ENCODE peak calls at places on chromosomes 6 and 20, in five cellular contexts. H, U, M, R and X are unnamed samples.

GRCh38 chr6:100393493-100393892 is 71.2 kb downstream of the SIM1 start:
- DNase-seq in H (no peak), M (no peak), U (no peak), R (no peak), X (no peak)

GRCh38 chr6:51536728-51537127 is 550.7 kb downstream of the PKHD1 start:
- DNase-seq in H (no peak), M (no peak), U (no peak), R (no peak), X (no peak)

GRCh38 chr6:10511477-10511876 is 9.7 kb upstream of the GCNT2 start:
- DNase-seq in U (no peak), M (no peak), H (no peak), R (no peak), X (no peak)

GRCh38 chr20:50691585-50692552 is 527 bp upstream of the RIPOR3 start:
- DNase-seq in R (no peak), H (no peak), U (no peak), M (no peak), X (no peak)

GRCh38 chr20:57220187-57221165 is 46.0 kb downstream of the BMP7 start:
- DNase-seq in U (no peak), R (no peak), H (no peak), M (no peak), X (no peak)

GRCh38 chr20:3072530-3073250 is 1.3 kb downstream of the OXT start:
- DNase-seq in H (no peak), U (no peak), R (no peak), M (no peak), X (no peak)

GRCh38 chr20:53387983-53388675 is 205.5 kb downstream of the ZNF217 start:
- DNase-seq in R (no peak), U (no peak), M (no peak), H (no peak), X (no peak)

GRCh38 chr6:116572162-116572561 is 858 bp downstream of the RWDD1 start:
- DNase-seq in R (no peak), M (no peak), U (peak), H (no peak), X (no peak)

GRCh38 chr6:3013486-3013885 is 13.8 kb downstream of the NQO2 start:
- DNase-seq in R (no peak), H (no peak), U (peak), M (no peak), X (no peak)

GRCh38 chr6:33490198-33490597 is 35.8 kb downstream of the ZBTB9 start:
- DNase-seq in H (no peak), R (no peak), M (no peak), U (no peak), X (no peak)

GRCh38 chr20:25274481-25274880 is 26.6 kb downstream of the PYGB start:
- DNase-seq in H (no peak), R (no peak), U (no peak), M (peak), X (no peak)

GRCh38 chr6:162814417-162814988 is 86.7 kb downstream of the PACRG start:
- DNase-seq in M (no peak), U (no peak), R (no peak), H (no peak), X (no peak)

GRCh38 chr20:37071481-37071911 is 24.3 kb downstream of the RBL1 start:
- DNase-seq in R (no peak), U (no peak), M (no peak), H (no peak), X (peak)

GRCh38 chr6:137801352-137802088 is 65.5 kb upstream of the TNFAIP3 start:
- DNase-seq in U (no peak), M (no peak), R (no peak), H (no peak), X (no peak)

GRCh38 chr6:42404494-42404893 is 47.2 kb downstream of the TRERF1 start:
- DNase-seq in R (no peak), H (no peak), M (no peak), U (peak), X (no peak)

GRCh38 chr6:152173957-152174356 is 366.5 kb downstream of the ESR1 start:
- DNase-seq in M (no peak), H (no peak), R (no peak), U (no peak), X (no peak)

GRCh38 chr20:62501801-62502495 is 26.2 kb upstream of the GATA5 start:
- DNase-seq in R (no peak), H (no peak), M (no peak), U (no peak), X (peak)

GRCh38 chr6:150342126-150342525 is 26.7 kb upstream of the IYD start:
- DNase-seq in U (no peak), M (peak), R (no peak), H (no peak), X (no peak)

GRCh38 chr6:83879746-83880145 is 20.3 kb downstream of the CYB5R4 start:
- DNase-seq in R (no peak), H (no peak), M (no peak), U (no peak), X (no peak)

GRCh38 chr6:163645560-163645959 is 231.0 kb downstream of the QKI start:
- DNase-seq in R (no peak), U (no peak), M (no peak), H (no peak), X (no peak)

GRCh38 chr20:33788351-33789049 is 22.6 kb upstream of the CHMP4B start:
- DNase-seq in H (no peak), M (no peak), U (no peak), R (no peak), X (no peak)

GRCh38 chr6:147651249-147652063 is 143.0 kb downstream of the SAMD5 start:
- DNase-seq in H (no peak), M (no peak), R (no peak), U (no peak), X (no peak)

GRCh38 chr6:45084257-45084656 is 243.9 kb upstream of the RUNX2 start:
- DNase-seq in H (no peak), R (no peak), M (no peak), U (no peak), X (no peak)

GRCh38 chr6:15389759-15390723 is 144.2 kb downstream of the JARID2 start:
- DNase-seq in U (peak), H (no peak), M (no peak), R (no peak), X (peak)

GRCh38 chr6:106751501-106752252 is 122.3 kb downstream of the QRSL1 start:
- DNase-seq in H (no peak), U (peak), M (no peak), R (no peak), X (no peak)

GRCh38 chr6:111119550-111120329 is 32.4 kb downstream of the SLC16A10 start:
- DNase-seq in H (no peak), M (no peak), U (no peak), R (no peak), X (no peak)

GRCh38 chr6:164039954-164040375 is 625.4 kb downstream of the QKI start:
- DNase-seq in U (peak), R (no peak), M (no peak), H (peak), X (no peak)

GRCh38 chr6:135117413-135117968 is 62.9 kb upstream of the HBS1L start:
- DNase-seq in R (no peak), H (no peak), M (no peak), U (no peak), X (no peak)

GRCh38 chr6:35300848-35301247 is 3.2 kb downstream of the DEF6 start:
- DNase-seq in H (no peak), M (no peak), U (no peak), R (no peak), X (no peak)

GRCh38 chr6:106973018-106973840 is 1.3 kb downstream of the CD24 start:
- DNase-seq in M (no peak), H (no peak), U (no peak), R (no peak), X (no peak)

GRCh38 chr6:70108230-70108629 is 194.7 kb downstream of the COL9A1 start:
- DNase-seq in U (peak), R (no peak), H (no peak), M (no peak), X (peak)

GRCh38 chr20:25867776-25868649 is 171.4 kb upstream of the ZNF337 start:
- DNase-seq in U (no peak), M (peak), R (no peak), H (peak), X (no peak)

GRCh38 chr6:165059032-165059431 is 250.4 kb downstream of the C6orf118 start:
- DNase-seq in M (no peak), R (no peak), U (no peak), H (no peak), X (no peak)

GRCh38 chr6:36334832-36335459 is 1.7 kb downstream of the BNIP5 start:
- DNase-seq in H (no peak), U (no peak), M (no peak), R (no peak), X (no peak)

GRCh38 chr20:34824026-34824860 is 1.2 kb downstream of the NCOA6 start:
- DNase-seq in M (peak), U (peak), H (peak), R (peak), X (peak)

GRCh38 chr20:44805991-44806729 is 4.2 kb downstream of the RIMS4 start:
- DNase-seq in M (peak), H (no peak), R (no peak), U (peak), X (no peak)